ENCODE peak calls at places on chromosomes 12 and 14, in eight cellular contexts. T, K, E, M, A, O, L and W are unnamed samples.

GRCh38 chr12:8829128-8829524 is 6.7 kb downstream of the A2ML1 start:
- DNase-seq in L (peak), K (no peak), M (no peak), T (no peak), O (no peak), E (no peak), A (no peak), W (no peak)

GRCh38 chr12:94305293-94305957 is 154.2 kb downstream of the CEP83 start:
- DNase-seq in K (no peak), A (no peak), M (no peak), E (peak), O (peak), L (no peak), T (no peak), W (no peak)

GRCh38 chr12:15540469-15540872 is 218.2 kb downstream of the PTPRO start:
- DNase-seq in E (no peak), K (peak), M (no peak), L (no peak), T (no peak), O (peak), A (no peak), W (peak)

GRCh38 chr14:67735361-67735921 is 33.8 kb downstream of the RDH12 start:
- DNase-seq in K (no peak), A (no peak), L (no peak), T (no peak), M (no peak), O (no peak), E (no peak), W (no peak)

GRCh38 chr14:70641548-70642312 is at the start of gene TTC9:
- DNase-seq in K (no peak), T (peak), A (no peak), M (no peak), O (no peak), L (peak), E (no peak), W (peak)

GRCh38 chr12:114668151-114668891 is 15.7 kb downstream of the TBX3 start:
- DNase-seq in L (peak), T (peak), K (peak), O (peak), A (peak), E (no peak), M (no peak), W (peak)

GRCh38 chr12:113942209-113942608 is 23.9 kb downstream of the RBM19 start:
- DNase-seq in O (no peak), K (no peak), L (no peak), A (no peak), E (no peak), T (no peak), M (no peak), W (no peak)

GRCh38 chr12:28024231-28024995 is 51.9 kb upstream of the PTHLH start:
- DNase-seq in O (peak), E (peak), L (no peak), K (peak), T (no peak), A (no peak), M (no peak), W (no peak)

GRCh38 chr12:122870163-122870842 is 25.6 kb downstream of the VPS37B start:
- DNase-seq in O (no peak), T (no peak), E (no peak), A (no peak), M (no peak), L (no peak), K (no peak), W (no peak)

GRCh38 chr12:27179399-27180214 is 64.5 kb upstream of the STK38L start:
- DNase-seq in O (peak), E (peak), K (peak), A (no peak), L (peak), T (no peak), M (no peak), W (no peak)

GRCh38 chr12:124160102-124160501 is 134.8 kb upstream of the RFLNA start:
- DNase-seq in T (no peak), M (no peak), K (no peak), O (no peak), E (no peak), L (no peak), A (no peak), W (no peak)

GRCh38 chr12:30835216-30835615 is 80.5 kb upstream of the CAPRIN2 start:
- DNase-seq in O (no peak), M (no peak), L (no peak), T (no peak), K (no peak), E (no peak), A (no peak), W (no peak)

GRCh38 chr14:59374048-59374447 is 91.1 kb downstream of the GPR135 start:
- DNase-seq in O (no peak), T (no peak), L (no peak), K (no peak), A (no peak), E (no peak), M (no peak), W (no peak)

GRCh38 chr14:29370024-29370423 is 557.6 kb downstream of the PRKD1 start:
- DNase-seq in T (no peak), E (no peak), O (peak), K (no peak), A (no peak), L (no peak), M (no peak), W (no peak)

GRCh38 chr12:2862876-2863275 is 6.0 kb upstream of the TEX52 start:
- DNase-seq in O (no peak), L (no peak), T (no peak), A (no peak), M (no peak), K (no peak), E (no peak), W (no peak)

GRCh38 chr12:110906088-110906487 is 14.3 kb downstream of the MYL2 start:
- DNase-seq in L (no peak), A (no peak), K (no peak), T (no peak), O (no peak), M (no peak), E (no peak), W (no peak)

GRCh38 chr14:79404874-79405273 is 806.4 kb downstream of the DIO2 start:
- DNase-seq in A (no peak), K (no peak), T (no peak), L (no peak), M (no peak), O (no peak), E (no peak), W (no peak)

GRCh38 chr12:93540506-93540905 is 32.0 kb upstream of the SOCS2 start:
- DNase-seq in K (peak), E (no peak), M (no peak), A (no peak), O (peak), T (no peak), L (no peak), W (no peak)

GRCh38 chr12:108815369-108815768 is 42.0 kb downstream of the SSH1 start:
- DNase-seq in E (no peak), O (no peak), T (no peak), L (no peak), M (no peak), A (no peak), K (no peak), W (no peak)

GRCh38 chr12:106358410-106359241 is 1.1 kb downstream of the POLR3B start:
- DNase-seq in O (peak), L (no peak), K (peak), T (no peak), A (peak), M (no peak), E (no peak), W (no peak)

GRCh38 chr12:9039397-9039977 is 50.1 kb downstream of the KLRG1 start:
- DNase-seq in K (peak), O (peak), E (peak), T (no peak), M (no peak), L (peak), A (no peak), W (peak)

GRCh38 chr14:38065101-38065762 is 142.5 kb upstream of the SSTR1 start:
- DNase-seq in K (no peak), A (no peak), E (no peak), M (peak), L (no peak), O (no peak), T (no peak), W (no peak)

GRCh38 chr14:99136047-99136400 is 136.0 kb downstream of the BCL11B start:
- DNase-seq in L (no peak), O (no peak), T (no peak), M (no peak), A (peak), E (no peak), K (no peak), W (no peak)

GRCh38 chr12:55446334-55446733 is 2.5 kb downstream of the OR6C2 start:
- DNase-seq in K (no peak), E (no peak), L (no peak), T (peak), O (no peak), M (no peak), A (no peak), W (no peak)
- TF ChIP-seq CTCF in K (no peak), E (no peak), L (no peak), T (no peak), O (no peak), M (no peak), A (no peak), W (no peak)

DNA sequence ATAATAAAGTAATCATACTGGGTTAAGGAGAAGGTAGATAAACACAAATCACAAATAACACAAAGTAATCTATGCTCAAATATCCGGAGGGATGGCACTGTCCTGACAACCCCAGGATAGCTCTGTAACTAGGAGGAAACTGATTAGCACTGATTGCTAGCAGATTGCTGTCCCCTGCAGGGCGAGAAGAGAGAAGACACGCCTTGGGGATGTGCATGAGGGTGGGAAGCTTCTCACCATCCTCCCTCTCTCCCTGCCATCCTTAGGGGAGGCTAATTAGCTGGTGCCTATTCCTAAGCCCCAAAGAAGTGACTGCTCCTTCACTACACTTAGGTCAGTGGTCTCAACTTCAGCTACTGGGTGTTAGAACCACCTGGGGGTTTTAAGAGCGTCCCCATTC is 27.0 kb upstream of the TMEM260 start:
- DNase-seq in A (no peak), O (no peak), M (no peak), L (no peak), T (no peak), K (no peak), E (no peak), W (no peak)
- TF ChIP-seq CTCF in A (no peak), O (no peak), M (no peak), L (no peak), T (no peak), K (no peak), E (no peak), W (peak)

GRCh38 chr14:51682411-51682810 is 30.7 kb downstream of the FRMD6 start:
- DNase-seq in O (peak), A (no peak), L (no peak), M (no peak), E (no peak), T (no peak), K (peak), W (no peak)
- TF ChIP-seq CTCF in O (no peak), A (no peak), L (no peak), M (no peak), E (no peak), T (no peak), K (no peak), W (no peak)

DNA sequence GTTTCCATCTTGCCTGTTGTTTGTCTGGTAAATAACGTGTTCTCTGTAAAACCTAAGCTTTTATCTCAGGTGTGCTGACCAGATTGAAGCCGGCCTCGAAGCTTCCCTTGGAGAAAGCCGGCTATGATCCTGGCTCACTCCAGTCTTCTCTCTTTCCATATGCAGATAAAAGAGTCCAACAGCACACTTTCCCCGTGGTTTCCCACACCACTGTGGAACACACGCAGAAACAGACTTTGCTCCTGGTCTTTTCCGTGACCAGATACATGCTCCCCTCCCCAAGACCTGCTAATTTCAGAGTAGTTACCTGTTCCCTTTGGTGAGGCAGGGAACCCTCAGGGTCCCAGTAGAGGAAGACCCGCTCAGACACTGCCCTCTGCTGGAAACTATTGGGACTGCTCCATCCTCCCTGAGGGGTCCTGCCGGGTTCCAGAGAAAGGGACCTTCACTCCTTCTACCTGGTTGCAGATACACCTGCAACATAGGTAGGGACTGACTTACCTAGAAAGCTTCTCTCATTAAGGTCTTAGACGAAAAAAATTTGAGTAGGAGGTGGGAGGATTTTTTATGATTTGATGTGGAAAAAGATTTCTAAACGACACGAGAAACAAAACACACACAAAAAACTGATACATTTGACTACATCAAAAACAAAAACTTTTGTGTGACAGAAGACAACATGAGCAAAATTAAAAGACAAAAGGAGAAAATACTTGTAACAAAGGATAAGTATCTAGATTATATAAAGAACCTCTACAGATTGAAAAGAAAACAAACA is 415.4 kb upstream of the CCDC196 start:
- DNase-seq in K (peak), M (peak), L (peak), O (peak), E (no peak), A (no peak), T (no peak), W (peak)
- TF ChIP-seq CTCF in K (peak), M (peak), L (peak), O (peak), E (peak), A (peak), T (peak), W (peak)

DNA sequence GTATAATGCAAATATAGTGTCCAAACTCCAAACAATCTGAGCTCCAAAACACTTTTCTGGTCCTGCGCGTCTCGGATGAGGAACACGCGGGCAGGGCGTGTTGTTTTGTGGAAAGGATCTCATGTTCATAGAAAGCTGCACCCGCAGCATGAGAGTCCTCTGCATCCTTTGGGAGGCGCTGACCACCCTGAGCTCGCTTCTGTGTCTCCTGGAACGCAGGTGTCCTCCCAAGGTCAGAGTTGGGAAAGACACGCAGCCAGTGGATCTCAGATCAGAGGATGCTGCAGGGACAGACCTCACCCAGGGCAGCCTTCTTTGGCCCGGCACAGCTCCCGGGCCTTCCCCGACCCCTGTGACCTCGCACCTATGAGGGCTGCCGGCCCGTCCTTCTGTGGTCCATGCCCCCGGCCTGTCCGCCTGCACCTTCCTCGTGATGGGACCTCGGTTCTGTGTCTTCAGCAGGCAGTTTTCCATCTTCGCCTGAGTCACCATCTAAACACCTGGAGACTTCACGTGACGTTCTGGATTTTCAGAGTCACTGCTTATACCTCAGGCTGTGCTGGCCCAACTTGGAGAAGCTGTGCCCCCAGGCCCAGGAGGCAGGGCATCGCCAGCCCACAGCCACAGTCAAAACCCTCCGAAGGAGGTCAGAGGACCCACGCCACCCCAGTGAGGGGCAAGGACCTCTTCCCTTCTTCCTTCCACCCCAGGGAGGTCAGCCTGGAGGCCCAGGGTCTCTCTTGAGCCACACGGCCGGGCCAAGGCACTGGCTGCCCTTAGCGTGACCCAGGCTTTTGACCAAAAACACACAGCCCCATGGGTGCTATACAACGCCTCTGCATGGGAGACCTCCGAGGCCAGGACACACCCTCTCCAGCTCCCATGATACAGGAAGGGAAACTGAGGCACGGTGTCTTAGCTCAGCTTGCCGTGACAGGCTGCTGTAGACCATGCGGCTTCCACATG is 25.9 kb downstream of the MMP17 start:
- DNase-seq in M (no peak), A (no peak), E (no peak), K (no peak), T (peak), O (no peak), L (no peak), W (no peak)
- TF ChIP-seq CTCF in M (no peak), A (no peak), E (no peak), K (no peak), T (no peak), O (no peak), L (no peak), W (no peak)

DNA sequence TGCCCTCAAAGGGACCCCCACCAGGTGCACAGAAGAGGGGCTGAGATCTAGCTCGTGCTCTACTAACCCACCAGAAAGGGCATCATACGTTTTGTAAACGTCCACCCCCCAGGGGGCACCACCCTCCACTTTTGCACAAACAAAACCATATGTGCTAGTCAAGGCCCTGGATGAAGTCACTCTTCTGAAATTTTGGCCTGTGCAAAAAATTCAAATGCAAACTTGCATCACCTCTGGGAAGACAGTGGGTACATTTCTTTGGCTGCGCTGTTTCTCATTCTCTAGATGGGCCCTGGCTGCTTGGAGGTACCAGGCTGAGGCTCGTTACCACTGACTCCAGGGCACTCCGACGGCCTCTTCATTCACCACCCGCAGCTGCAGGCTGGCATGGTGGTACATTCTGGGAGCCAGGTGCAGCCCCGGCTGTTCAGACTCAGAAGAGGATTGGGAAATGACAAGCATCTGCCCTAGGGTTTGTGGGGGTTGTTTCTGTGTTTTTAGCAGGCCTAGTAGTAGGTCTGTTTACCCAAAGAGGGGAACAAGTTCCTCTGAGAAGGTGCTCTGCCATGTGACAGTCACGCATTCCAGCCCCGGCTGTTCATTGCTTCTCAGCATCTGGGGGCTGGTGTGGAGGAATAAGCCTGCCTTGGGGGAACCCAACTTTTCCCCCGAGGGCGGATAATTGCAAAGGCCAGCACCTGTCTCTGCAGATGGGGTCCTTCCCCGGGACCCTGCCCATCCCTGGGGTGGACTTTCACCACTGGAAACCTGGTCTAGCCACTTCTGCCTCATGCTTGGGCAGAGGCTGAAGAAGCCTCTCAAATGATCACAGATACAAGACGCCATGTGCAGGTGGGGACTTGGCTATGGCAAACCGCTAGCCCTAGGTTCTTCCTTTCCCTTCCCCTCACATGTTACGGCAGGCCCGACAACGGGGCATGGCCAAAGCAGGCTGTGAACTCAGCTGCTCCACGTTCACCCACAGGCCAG is 147.6 kb downstream of the DPF3 start:
- DNase-seq in T (no peak), K (peak), A (peak), O (peak), M (no peak), E (peak), L (no peak), W (no peak)
- TF ChIP-seq CTCF in T (no peak), K (peak), A (no peak), O (peak), M (no peak), E (peak), L (no peak), W (no peak)